ENCODE peak calls at places on chromosomes 4 and X, in five cellular contexts. K is H9, L is neuronal stem cell, W is H1, Z is trophoblast cell. A is an unnamed sample.
A peak's percentile ranks its signal among the peaks of the same experiment; 100 is the strongest.

GRCh38 chr4:5754529-5754881 is 43.5 kb downstream of the EVC start:
- DNase-seq in K (no peak), L (no peak), Z (no peak), W (no peak), A (no peak)

GRCh38 chrX:30215357-30215843 is at the start of gene MAGEB2:
- DNase-seq in Z (no peak), W (no peak), K (no peak), L (no peak), A (no peak)

GRCh38 chr4:122117743-122118142 is 34.4 kb upstream of the BLTP1 start:
- DNase-seq in L (no peak), K (no peak), W (no peak), Z (no peak), A (peak; percentile 44)

GRCh38 chrX:150361777-150362351 is 1.3 kb upstream of the MAMLD1 start:
- DNase-seq in K (peak; percentile 38), W (peak; percentile 47), L (no peak), Z (no peak), A (peak; percentile 25)

GRCh38 chr4:77156912-77157858 is at the start of gene CCNG2:
- DNase-seq in Z (peak; percentile 92), L (no peak), W (peak; percentile 97), K (peak; percentile 93), A (peak; percentile 97)

GRCh38 chr4:74996996-74997395 is 64.1 kb downstream of the PARM1 start:
- DNase-seq in Z (no peak), K (no peak), L (no peak), W (no peak), A (no peak)

GRCh38 chrX:7514871-7515599 is 327.9 kb upstream of the VCX start:
- DNase-seq in Z (no peak), K (no peak), W (no peak), L (no peak), A (no peak)

GRCh38 chrX:148020329-148020728 is 39.2 kb downstream of the FMR1NB start:
- DNase-seq in W (no peak), Z (no peak), L (no peak), K (no peak), A (no peak)

GRCh38 chr4:122458625-122459024 is 2.1 kb upstream of the IL2 start:
- DNase-seq in L (no peak), Z (peak; percentile 92), K (no peak), W (no peak), A (peak; percentile 72)

GRCh38 chr4:145375416-145375815 is 106.2 kb upstream of the SMAD1 start:
- DNase-seq in Z (peak; percentile 9), W (no peak), L (no peak), K (no peak), A (no peak)

GRCh38 chr4:101367201-101367600 is 19.9 kb upstream of the PPP3CA start:
- DNase-seq in Z (peak; percentile 97), L (no peak), W (no peak), K (no peak), A (peak; percentile 80)

GRCh38 chr4:161419822-161420221 is 744.0 kb downstream of the FSTL5 start:
- DNase-seq in W (peak; percentile 51), L (no peak), Z (peak; percentile 7), K (peak; percentile 33), A (peak; percentile 31)

GRCh38 chr4:95627709-95628108 is 78.9 kb upstream of the UNC5C start:
- DNase-seq in L (no peak), Z (no peak), K (no peak), W (no peak), A (no peak)

GRCh38 chrX:149628768-149629167 is 2.8 kb downstream of the TMEM185A start:
- DNase-seq in K (no peak), Z (no peak), L (no peak), W (no peak), A (no peak)

GRCh38 chr4:186781032-186781917 is 57.6 kb upstream of the FAT1 start:
- DNase-seq in W (no peak), K (no peak), Z (no peak), L (no peak), A (peak; percentile 72)

GRCh38 chr4:16761031-16761430 is 137.4 kb downstream of the LDB2 start:
- DNase-seq in W (no peak), L (no peak), Z (no peak), K (no peak), A (peak; percentile 12)

GRCh38 chr4:113602829-113603228 is 158.7 kb downstream of the CAMK2D start:
- DNase-seq in W (no peak), Z (no peak), L (no peak), K (no peak), A (no peak)

GRCh38 chr4:168531305-168531704 is 34.5 kb downstream of the PALLD start:
- DNase-seq in K (no peak), Z (peak; percentile 87), W (no peak), L (no peak), A (no peak)

GRCh38 chr4:1204828-1205591 is 32.6 kb upstream of the SPON2 start:
- DNase-seq in K (peak; percentile 21), W (peak; percentile 43), L (no peak), Z (peak; percentile 47), A (no peak)

GRCh38 chrX:49610718-49611310 is 12.0 kb downstream of the GAGE1 start:
- DNase-seq in K (no peak), W (no peak), L (no peak), Z (no peak), A (no peak)

GRCh38 chr4:19178835-19179234 is 1072.9 kb upstream of the SLIT2 start:
- DNase-seq in L (no peak), K (no peak), Z (no peak), W (no peak), A (no peak)

GRCh38 chr4:171650543-171650942 is 162.7 kb upstream of the GALNTL6 start:
- DNase-seq in L (no peak), W (no peak), Z (no peak), K (peak; percentile 45), A (no peak)

GRCh38 chr4:140052050-140052449 is 101.9 kb downstream of the MAML3 start:
- DNase-seq in Z (peak; percentile 56), W (no peak), L (no peak), K (no peak), A (peak; percentile 46)

GRCh38 chr4:129062580-129062979 is 30.8 kb downstream of the SCLT1 start:
- DNase-seq in Z (no peak), L (no peak), K (no peak), W (no peak), A (no peak)

GRCh38 chr4:41715155-41715554 is 33.4 kb downstream of the PHOX2B start:
- DNase-seq in W (no peak), K (no peak), L (no peak), Z (no peak), A (no peak)

GRCh38 chr4:13088726-13089658 is 395.1 kb downstream of the RAB28 start:
- DNase-seq in Z (no peak), L (no peak), K (no peak), W (no peak), A (no peak)

GRCh38 chr4:6962211-6963041 is 52.8 kb downstream of the TBC1D14 start:
- DNase-seq in W (no peak), Z (no peak), L (peak; percentile 55), K (no peak), A (no peak)

GRCh38 chr4:124133753-124134152 is 578.8 kb downstream of the ANKRD50 start:
- DNase-seq in L (no peak), K (no peak), W (no peak), Z (no peak), A (no peak)

GRCh38 chr4:73897380-73898136 is 28.4 kb downstream of the CXCL1 start:
- DNase-seq in K (no peak), L (no peak), W (no peak), Z (no peak), A (no peak)

GRCh38 chr4:152943673-152944072 is 7.5 kb downstream of the FHDC1 start:
- DNase-seq in W (no peak), K (no peak), Z (peak; percentile 97), L (no peak), A (peak; percentile 60)

GRCh38 chr4:83282049-83282535 is 2.5 kb downstream of the COQ2 start:
- DNase-seq in L (peak; percentile 14), K (no peak), W (peak; percentile 52), Z (peak; percentile 91), A (peak; percentile 71)

GRCh38 chrX:17859609-17860178 is 1.4 kb downstream of the RAI2 start:
- DNase-seq in K (no peak), W (no peak), L (no peak), Z (no peak), A (no peak)

GRCh38 chr4:150574678-150575077 is 7.3 kb upstream of the MAB21L2 start:
- DNase-seq in Z (no peak), L (no peak), K (no peak), W (no peak), A (no peak)

GRCh38 chrX:27132851-27133250 is 330.3 kb downstream of the PPP4R3C start:
- DNase-seq in L (no peak), Z (no peak), K (no peak), W (no peak), A (no peak)

DNA sequence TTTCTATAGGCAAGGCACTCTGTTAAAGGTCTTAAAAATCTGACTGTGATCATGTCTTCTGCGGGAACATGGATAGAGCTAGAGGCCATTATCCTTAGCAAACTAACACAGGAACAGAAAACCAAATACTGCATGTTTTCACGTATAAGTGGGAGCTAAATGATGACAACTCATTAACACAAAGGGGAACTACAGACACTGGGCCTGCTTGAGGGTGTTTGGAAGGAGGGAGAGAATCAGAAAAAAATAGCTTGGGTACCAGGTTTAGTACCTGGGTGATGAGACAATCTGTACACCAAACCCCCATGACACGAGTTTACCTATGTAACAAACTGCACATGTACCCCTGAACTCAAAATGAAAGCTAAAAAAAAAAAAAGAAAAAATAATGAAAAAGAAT is 12.1 kb downstream of the SLC7A11 start:
- DNase-seq in K (no peak), W (no peak), L (no peak), Z (no peak), A (no peak)
- H2AK5ac ChIP-seq in K (no peak overlapping the region), W (no peak overlapping the region), L (no peak overlapping the region), Z (no peak overlapping the region), A (no peak overlapping the region)

GRCh38 chr4:84940960-84941359 is 25.5 kb downstream of the WDFY3 start:
- DNase-seq in K (no peak), L (no peak), Z (no peak), W (no peak), A (no peak)
- H2BK12ac ChIP-seq in K (no peak overlapping the region), L (no peak overlapping the region), Z (no peak overlapping the region), W (no peak overlapping the region), A (no peak overlapping the region)

GRCh38 chr4:164959896-164960295 is 17.6 kb downstream of the TRIM61 start:
- DNase-seq in K (no peak), W (no peak), Z (peak; percentile 67), L (no peak), A (no peak)
- H4K8ac ChIP-seq in K (no peak overlapping the region), W (no peak overlapping the region), Z (no peak overlapping the region), L (no peak overlapping the region), A (no peak overlapping the region)

GRCh38 chr4:126512998-126513397 is 1119.8 kb upstream of the INTU start:
- DNase-seq in W (no peak), L (no peak), K (no peak), Z (peak; percentile 67), A (no peak)
- H2AK5ac ChIP-seq in W (no peak overlapping the region), L (no peak overlapping the region), K (no peak overlapping the region), Z (no peak overlapping the region), A (no peak overlapping the region)

GRCh38 chr4:8350841-8351461 is 81.4 kb downstream of the HTRA3 start:
- DNase-seq in L (no peak), Z (no peak), K (peak; percentile 26), W (peak; percentile 42), A (no peak)
- H2BK12ac ChIP-seq in L (peak overlapping the region; percentile 60), Z (no peak overlapping the region), K (no peak overlapping the region), W (no peak overlapping the region), A (no peak overlapping the region)